ENCODE peak calls at places on chromosomes 11 and 22, in eight cellular contexts. H is Peyer's patch; U is CD8-positive, alpha-beta T cell; Y is adrenal gland; E is epithelial cell of proximal tubule; M is keratinocyte; T is breast epithelium; V is AG10803. O is an unnamed sample.

GRCh38 chr11:60184824-60185511 is 2.1 kb upstream of the MS4A6A start:
- DNase-seq in H (no peak), U (no peak), Y (no peak), E (no peak), M (no peak), T (no peak), V (no peak), O (no peak)

GRCh38 chr11:76670475-76671235 is at the start of gene LRRC32:
- DNase-seq in H (peak), U (peak), Y (peak), E (no peak), M (no peak), T (no peak), V (no peak), O (no peak)

GRCh38 chr11:83192846-83193245 is 666 bp upstream of the ANKRD42 start:
- DNase-seq in H (no peak), U (no peak), Y (no peak), E (no peak), M (no peak), T (no peak), V (peak), O (peak)

GRCh38 chr22:48954781-48955311 is 872.8 kb downstream of the BRD1 start:
- DNase-seq in H (peak), U (no peak), Y (peak), E (no peak), M (no peak), T (peak), V (peak), O (no peak)

GRCh38 chr11:12271241-12271640 is 106.1 kb upstream of the PARVA start:
- DNase-seq in H (no peak), U (no peak), Y (no peak), E (no peak), M (no peak), T (no peak), V (no peak), O (no peak)

GRCh38 chr11:110381214-110381613 is 48.5 kb upstream of the FDX1 start:
- DNase-seq in H (no peak), U (no peak), Y (no peak), E (no peak), M (no peak), T (no peak), V (no peak), O (no peak)

GRCh38 chr11:83223457-83223856 is 29.9 kb downstream of the ANKRD42 start:
- DNase-seq in H (no peak), U (no peak), Y (no peak), E (no peak), M (no peak), T (no peak), V (no peak), O (no peak)

GRCh38 chr11:131668867-131669780 is 298.7 kb downstream of the NTM start:
- DNase-seq in H (no peak), U (peak), Y (no peak), E (no peak), M (no peak), T (no peak), V (peak), O (peak)

GRCh38 chr11:44368886-44369285 is 58.9 kb upstream of the ALX4 start:
- DNase-seq in H (no peak), U (no peak), Y (no peak), E (no peak), M (no peak), T (no peak), V (no peak), O (no peak)

GRCh38 chr22:44445731-44446130 is 52.3 kb downstream of the RTL6 start:
- DNase-seq in H (no peak), U (no peak), Y (no peak), E (no peak), M (no peak), T (no peak), V (no peak), O (no peak)

GRCh38 chr11:86799680-86800075 is 664 bp upstream of the PRSS23 start:
- DNase-seq in H (no peak), U (no peak), Y (no peak), E (no peak), M (no peak), T (no peak), V (no peak), O (no peak)
- H3K4me3 ChIP-seq in H (peak), U (no peak), Y (no peak), E (peak), M (peak), T (peak), V (peak), O (peak)

DNA sequence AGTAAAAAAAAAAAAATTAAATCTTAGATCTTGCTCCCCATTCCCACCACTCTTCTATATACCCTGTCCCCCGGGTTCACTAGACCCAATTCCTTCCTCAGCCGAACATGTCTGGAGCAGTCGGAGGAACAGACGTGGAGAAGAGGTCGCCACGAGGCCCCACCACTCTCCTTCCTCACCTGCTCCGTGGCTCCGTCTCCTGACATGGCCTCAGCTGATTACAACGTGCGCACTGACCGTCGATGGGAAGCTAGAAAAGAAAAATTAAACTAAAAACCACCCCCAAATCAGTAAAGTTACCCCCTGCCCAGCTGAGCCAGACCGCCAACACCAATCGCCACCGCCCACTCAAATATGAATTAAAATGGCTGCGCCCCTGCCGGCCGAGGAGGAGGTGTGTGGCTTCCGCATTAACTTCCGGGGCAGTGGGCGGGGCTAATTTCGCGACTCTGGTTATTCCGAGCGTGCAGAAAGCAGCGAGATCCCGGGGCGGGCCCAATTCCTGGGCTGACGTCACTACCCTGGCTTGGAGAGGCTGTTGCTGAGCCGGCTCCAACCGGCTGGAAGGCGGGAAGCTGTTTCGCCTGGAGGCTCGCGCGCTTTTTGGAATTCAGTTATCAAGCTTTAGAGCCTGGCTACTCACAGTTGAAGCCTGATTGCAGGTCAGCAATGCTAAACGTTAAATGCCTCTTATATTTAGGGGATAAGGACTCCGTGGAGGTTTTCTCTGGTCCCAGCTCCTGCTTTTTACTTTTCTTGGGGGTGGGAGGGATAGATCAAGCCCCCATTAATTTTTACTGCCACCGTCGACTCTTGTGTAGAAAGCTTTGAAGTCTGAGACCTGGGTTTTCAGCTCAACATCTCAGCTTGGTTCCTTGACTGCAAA is at the start of gene CSTF3:
- DNase-seq in H (peak), U (peak), Y (peak), E (peak), M (peak), T (peak), V (peak), O (peak)
- TF ChIP-seq CTCF in H (peak), U (no peak), Y (peak), E (peak), M (peak), T (peak), V (peak), O (peak)

GRCh38 chr22:43398910-43399309 is 12.9 kb upstream of the MPPED1 start:
- DNase-seq in H (no peak), U (no peak), Y (no peak), E (no peak), M (no peak), T (no peak), V (no peak), O (no peak)

GRCh38 chr22:43401233-43401632 is 10.6 kb upstream of the MPPED1 start:
- DNase-seq in H (no peak), U (no peak), Y (no peak), E (no peak), M (no peak), T (no peak), V (no peak), O (no peak)

GRCh38 chr22:43400449-43400848 is 11.4 kb upstream of the MPPED1 start:
- DNase-seq in H (no peak), U (no peak), Y (no peak), E (no peak), M (no peak), T (no peak), V (no peak), O (no peak)

GRCh38 chr22:43399338-43399979 is 12.4 kb upstream of the MPPED1 start:
- DNase-seq in H (no peak), U (no peak), Y (no peak), E (no peak), M (no peak), T (no peak), V (no peak), O (no peak)

GRCh38 chr22:43399980-43400358 is 11.8 kb upstream of the MPPED1 start:
- DNase-seq in H (no peak), U (no peak), Y (no peak), E (no peak), M (no peak), T (no peak), V (no peak), O (no peak)
- H3K4me3 ChIP-seq in H (no peak), U (no peak), Y (no peak), E (no peak), M (no peak), T (no peak), V (no peak), O (no peak)

GRCh38 chr11:22730319-22730718 is 63.9 kb downstream of the GAS2 start:
- DNase-seq in H (no peak), U (no peak), Y (no peak), E (no peak), M (no peak), T (no peak), V (no peak), O (no peak)
- TF ChIP-seq CTCF in H (peak), U (no peak), Y (no peak), E (peak), M (no peak), T (no peak), V (peak), O (no peak)

GRCh38 chr22:25071720-25072119 is 119.2 kb downstream of the KIAA1671 start:
- DNase-seq in H (no peak), U (no peak), Y (no peak), E (no peak), M (no peak), T (no peak), V (no peak), O (no peak)
- H3K4me3 ChIP-seq in H (no peak), U (no peak), Y (no peak), E (no peak), M (no peak), T (no peak), V (no peak), O (no peak)

GRCh38 chr11:37107415-37107814 is 509.4 kb upstream of the RAG2 start:
- DNase-seq in H (no peak), U (no peak), Y (no peak), E (no peak), M (no peak), T (no peak), V (no peak), O (no peak)
- TF ChIP-seq CTCF in H (no peak), U (no peak), Y (no peak), E (no peak), M (no peak), T (no peak), V (no peak), O (no peak)

GRCh38 chr22:35275580-35275979 is 18.3 kb downstream of the HMGXB4 start:
- DNase-seq in H (no peak), U (no peak), Y (no peak), E (no peak), M (no peak), T (no peak), V (peak), O (peak)
- H3K4me3 ChIP-seq in H (no peak), U (no peak), Y (no peak), E (no peak), M (no peak), T (no peak), V (no peak), O (no peak)

DNA sequence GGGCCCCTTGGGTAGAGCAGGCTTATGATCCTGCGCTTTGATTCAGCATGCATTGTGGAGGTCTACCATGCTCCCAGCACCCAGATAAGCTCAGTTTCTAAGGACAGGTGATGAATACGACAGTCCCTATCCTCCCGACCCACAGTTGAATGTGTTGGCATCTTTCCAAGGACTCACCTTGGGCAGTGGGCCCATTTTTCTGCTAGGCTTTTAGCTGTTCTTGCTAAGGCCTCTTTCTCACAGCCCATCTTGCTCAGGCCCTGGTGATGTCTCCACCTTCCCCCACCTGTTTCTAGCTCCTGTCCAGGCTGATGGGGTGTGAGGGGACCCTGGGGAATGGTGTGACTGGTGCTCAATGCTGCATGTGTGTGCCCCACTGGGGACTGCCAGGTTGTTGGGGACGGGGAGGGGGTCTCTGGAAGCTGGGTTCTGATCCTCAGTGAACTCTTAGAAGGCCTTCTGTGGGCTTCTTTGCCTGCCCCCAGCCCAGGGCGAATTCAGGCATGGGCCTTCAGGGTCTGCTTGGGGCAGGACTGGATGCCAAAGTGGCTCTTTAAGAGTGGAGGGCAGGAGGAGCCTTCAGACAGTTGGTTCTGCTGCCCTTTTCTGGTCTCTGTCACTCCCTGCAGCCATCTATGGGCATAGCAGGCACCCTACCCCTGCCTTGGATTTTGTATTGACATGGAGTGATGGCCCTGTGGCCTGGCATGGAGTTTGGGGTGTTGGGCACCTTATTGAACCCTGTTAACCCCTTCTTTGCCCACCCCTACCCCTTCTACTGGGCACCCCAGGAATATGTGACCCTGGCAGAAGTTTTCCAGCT is 33.1 kb downstream of the PHLDB1 start:
- DNase-seq in H (no peak), U (no peak), Y (no peak), E (no peak), M (no peak), T (no peak), V (no peak), O (no peak)
- TF ChIP-seq CTCF in H (peak), U (no peak), Y (peak), E (peak), M (peak), T (no peak), V (no peak), O (peak)

O was measured in fibroblast of villous mesenchyme.